ENCODE peak calls at places on chromosome 5, in four cellular contexts. P is GM12878, E is IMR-90, T is K562. Z is an unnamed sample.

GRCh38 chr5:139746691-139747582 is 48.7 kb upstream of the PSD2 start:
- DNase-seq in E (peak), T (no peak), P (peak), Z (no peak)

GRCh38 chr5:17878541-17878940 is 244.3 kb downstream of the TAF11L14 start:
- DNase-seq in E (no peak), T (no peak), P (no peak), Z (no peak)

GRCh38 chr5:14849516-14850294 is 21.9 kb downstream of the ANKH start:
- DNase-seq in E (no peak), P (no peak), T (no peak), Z (no peak)

GRCh38 chr5:93604119-93604963 is 21.3 kb downstream of the NR2F1 start:
- DNase-seq in T (no peak), P (no peak), E (peak), Z (no peak)

GRCh38 chr5:100803391-100803790 is 99.7 kb downstream of the ST8SIA4 start:
- DNase-seq in E (peak), T (no peak), P (no peak), Z (no peak)

GRCh38 chr5:115948013-115948605 is 14.2 kb upstream of the LVRN start:
- DNase-seq in T (no peak), E (peak), P (no peak), Z (no peak)

GRCh38 chr5:96124589-96124988 is 162.9 kb upstream of the ELL2 start:
- DNase-seq in T (no peak), P (no peak), E (peak), Z (no peak)

GRCh38 chr5:123527190-123527589 is 15.2 kb downstream of the CSNK1G3 start:
- DNase-seq in P (no peak), T (no peak), E (no peak), Z (no peak)

DNA sequence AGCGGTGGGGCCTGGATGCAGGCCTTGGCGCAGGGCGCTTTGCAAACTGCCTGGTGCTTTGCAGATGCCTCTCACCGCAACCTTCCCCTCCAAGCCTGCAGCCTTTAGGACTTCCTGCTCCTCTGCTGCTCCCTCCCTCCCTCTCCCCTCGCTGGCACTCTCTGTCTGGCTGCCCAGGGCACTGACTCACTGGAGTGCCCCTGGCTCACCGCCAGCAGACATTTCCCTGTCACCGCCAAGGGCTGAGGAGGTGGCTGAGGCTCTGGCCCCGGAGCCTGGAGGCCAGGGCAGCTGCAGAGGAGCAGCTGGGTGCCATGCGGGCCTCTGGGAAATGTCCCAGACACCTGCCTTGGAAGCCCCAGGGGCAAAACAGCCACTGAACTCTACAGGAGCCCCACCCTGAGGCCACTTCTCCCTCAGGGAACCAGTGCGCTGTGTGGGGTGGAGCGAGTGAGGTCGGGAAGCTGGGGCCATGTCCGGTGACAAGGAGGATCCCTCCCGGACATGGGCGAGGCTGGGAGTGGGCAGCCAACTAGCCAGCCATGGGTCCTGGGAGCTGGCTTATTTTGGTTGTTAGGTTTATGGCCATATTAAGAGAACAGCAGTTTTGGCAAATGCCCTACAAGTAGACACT is 53.4 kb downstream of the TENT4A start:
- DNase-seq in P (no peak), E (peak), T (no peak), Z (peak)
- TF ChIP-seq FOS in P (no peak), E (no peak), T (no peak), Z (peak)

DNA sequence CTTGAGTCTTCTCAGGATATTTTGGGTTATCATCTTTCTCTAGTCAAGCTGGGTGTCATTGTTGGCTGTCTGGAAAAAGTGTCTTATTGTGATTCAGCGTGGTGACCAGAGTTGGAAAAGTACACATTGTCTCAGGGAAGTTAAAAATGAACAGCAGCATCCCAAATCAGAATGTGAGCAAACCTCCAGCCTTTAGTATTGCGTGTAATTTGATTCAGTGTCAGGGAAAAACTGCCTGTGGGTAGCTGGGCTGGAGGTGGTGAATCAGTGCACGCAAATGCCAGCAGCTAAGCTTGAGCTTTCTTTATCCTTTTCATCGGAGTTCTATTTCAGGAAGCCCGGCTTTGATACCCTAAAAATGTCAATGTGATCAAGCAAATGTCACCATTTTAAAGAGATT is 25.9 kb upstream of the C5orf47 start:
- DNase-seq in P (no peak), E (peak), T (no peak), Z (no peak)
- TF ChIP-seq FOS in P (no peak), E (no peak), T (no peak), Z (no peak)

DNA sequence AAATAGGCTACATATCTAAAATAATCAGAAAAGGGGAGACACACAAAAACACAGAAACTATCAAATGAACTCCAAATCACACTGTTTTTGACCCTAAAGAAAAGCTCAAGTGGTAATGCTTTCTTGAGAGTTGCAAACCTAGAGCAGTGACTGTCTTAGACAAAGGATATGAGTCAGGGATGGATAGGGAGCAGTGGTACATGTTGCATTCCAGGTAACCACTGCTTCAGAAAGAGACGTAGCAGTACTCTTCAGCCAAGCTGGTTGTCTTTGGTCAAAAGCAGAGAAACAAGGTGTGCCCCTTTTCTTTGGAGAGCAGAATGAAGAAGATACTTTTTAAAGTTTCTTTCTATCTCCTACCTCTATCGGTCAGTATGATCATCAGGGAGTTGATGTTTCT is 1003.6 kb downstream of the CDH9 start:
- DNase-seq in T (no peak), E (no peak), P (no peak), Z (no peak)
- TF ChIP-seq FOS in T (no peak), E (no peak), P (no peak), Z (no peak)

DNA sequence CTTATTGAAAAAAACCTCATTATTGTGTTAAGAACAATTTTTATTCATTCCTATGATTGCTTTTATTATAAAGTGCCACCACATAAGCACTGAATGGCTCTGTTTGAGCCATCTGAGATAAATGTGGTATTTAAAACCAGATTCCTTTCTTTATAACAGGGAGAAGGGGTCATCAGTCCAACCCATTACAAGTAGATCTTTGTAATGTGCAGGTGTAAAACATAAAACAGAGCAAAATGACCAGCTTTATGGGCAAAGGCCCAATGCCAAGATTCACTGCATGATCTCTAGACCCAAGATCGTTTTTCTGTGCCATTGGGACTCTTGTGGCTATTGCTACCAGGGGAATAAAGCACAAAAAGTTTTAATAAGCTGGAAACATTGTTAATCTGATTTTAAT is 469.9 kb downstream of the PRR16 start:
- DNase-seq in P (no peak), E (no peak), T (no peak), Z (no peak)
- TF ChIP-seq FOS in P (no peak), E (no peak), T (no peak), Z (no peak)

GRCh38 chr5:78373231-78373630 is 12.8 kb downstream of the SCAMP1 start:
- DNase-seq in P (no peak), T (no peak), E (peak), Z (no peak)

GRCh38 chr5:78377056-78377717 is 16.8 kb downstream of the SCAMP1 start:
- DNase-seq in P (no peak), E (peak), T (no peak), Z (peak)

GRCh38 chr5:78376315-78376714 is 15.9 kb downstream of the SCAMP1 start:
- DNase-seq in T (no peak), E (no peak), P (no peak), Z (no peak)

GRCh38 chr5:78377718-78378105 is 17.3 kb downstream of the SCAMP1 start:
- DNase-seq in T (no peak), P (no peak), E (no peak), Z (no peak)
- TF ChIP-seq FOS in T (no peak), P (no peak), E (no peak), Z (no peak)

DNA sequence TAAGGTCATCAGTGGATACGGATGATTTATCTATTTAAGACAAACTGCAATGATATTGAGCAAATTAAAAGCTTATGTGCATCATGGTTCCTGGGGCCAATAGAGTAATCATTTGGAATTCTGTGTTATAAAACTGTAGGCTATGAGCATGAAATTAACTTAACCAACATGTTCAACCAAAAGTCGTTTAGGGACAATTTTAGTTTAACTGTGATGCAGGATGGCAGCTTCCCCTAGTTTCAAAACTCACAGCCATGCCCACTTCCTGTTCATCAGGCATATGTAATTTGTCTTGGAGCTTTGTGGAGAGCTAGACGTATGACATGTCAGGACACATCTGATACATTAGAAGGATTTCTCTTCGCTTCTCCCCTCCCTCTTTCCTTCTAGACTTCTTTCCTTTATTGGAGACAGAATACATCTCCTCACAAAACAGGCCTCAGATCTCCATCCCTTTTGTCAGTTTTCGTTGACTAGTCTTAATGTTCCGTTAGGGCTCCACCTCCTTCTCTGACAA is 175.9 kb downstream of the MSX2 start:
- DNase-seq in T (no peak), E (no peak), P (no peak), Z (no peak)
- TF ChIP-seq FOS in T (no peak), E (no peak), P (no peak), Z (no peak)

GRCh38 chr5:109833946-109834345 is 144.2 kb downstream of the MAN2A1 start:
- DNase-seq in P (no peak), E (peak), T (no peak), Z (no peak)
- TF ChIP-seq FOS in P (no peak), E (no peak), T (no peak), Z (no peak)

DNA sequence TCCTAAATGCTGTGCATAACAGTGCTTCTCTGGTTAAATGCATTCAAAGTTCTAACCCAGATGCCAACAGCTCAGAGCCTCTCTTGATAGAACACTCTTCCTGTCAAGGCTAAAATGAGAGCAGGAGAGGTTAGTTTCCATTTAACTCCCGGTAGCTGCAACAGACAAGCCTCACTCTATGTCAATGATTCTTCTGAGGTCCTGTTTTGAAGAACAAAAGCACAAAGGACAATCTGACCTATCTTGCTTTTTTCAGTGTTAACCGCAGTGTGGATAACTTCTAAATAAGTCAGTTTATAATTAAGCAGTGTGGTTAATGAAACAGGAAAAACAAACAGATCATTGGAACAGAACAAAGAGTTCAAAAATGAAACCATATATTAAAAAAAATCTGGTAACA is 80.7 kb downstream of the ANKRD55 start:
- DNase-seq in T (no peak), P (peak), E (no peak), Z (peak)
- TF ChIP-seq FOS in T (no peak), P (no peak), E (no peak), Z (no peak)

GRCh38 chr5:53463909-53464621 is 16.4 kb upstream of the FST start:
- DNase-seq in E (peak), T (no peak), P (no peak), Z (no peak)
- TF ChIP-seq FOS in E (no peak), T (no peak), P (no peak), Z (no peak)

Z was measured in endothelial cell of umbilical vein.